ENCODE peak calls at places on chromosome 15, in four cellular contexts. M is Calu3, Q is astrocyte of the spinal cord, E is sigmoid colon. L is an unnamed sample.

GRCh38 chr15:84816694-84817460 is at the start of gene ALPK3:
- DNase-seq in Q (no peak), M (no peak), E (peak), L (peak)

GRCh38 chr15:75024102-75024636 is 779 bp downstream of the PPCDC start:
- DNase-seq in E (no peak), Q (no peak), M (no peak), L (no peak)

GRCh38 chr15:27670481-27670880 is 428.6 kb downstream of the OCA2 start:
- DNase-seq in E (no peak), M (no peak), Q (peak), L (no peak)

GRCh38 chr15:94769089-94769488 is 537.7 kb downstream of the MCTP2 start:
- DNase-seq in M (no peak), Q (no peak), E (no peak), L (no peak)

GRCh38 chr15:26936502-26936901 is 34.5 kb upstream of the GABRG3 start:
- DNase-seq in M (no peak), Q (no peak), E (no peak), L (no peak)

GRCh38 chr15:97443101-97443500 is 517.4 kb upstream of the ARRDC4 start:
- DNase-seq in E (no peak), Q (no peak), M (no peak), L (no peak)

GRCh38 chr15:64117759-64118487 is 22.1 kb downstream of the SNX1 start:
- DNase-seq in M (no peak), E (no peak), Q (no peak), L (no peak)

GRCh38 chr15:68470981-68471380 is 39.0 kb upstream of the ITGA11 start:
- DNase-seq in M (no peak), E (no peak), Q (no peak), L (no peak)

GRCh38 chr15:89375093-89376062 is 40.8 kb upstream of the POLG start:
- DNase-seq in M (no peak), E (no peak), Q (no peak), L (no peak)

GRCh38 chr15:89812126-89812846 is 2.4 kb downstream of the ANPEP start:
- DNase-seq in Q (peak), E (peak), M (no peak), L (no peak)

GRCh38 chr15:50685191-50685975 is 1.2 kb downstream of the TRPM7 start:
- DNase-seq in Q (peak), M (no peak), E (no peak), L (no peak)

GRCh38 chr15:33131880-33132279 is 62.6 kb downstream of the FMN1 start:
- DNase-seq in E (no peak), M (no peak), Q (peak), L (no peak)

GRCh38 chr15:29242466-29243242 is 27.0 kb downstream of the NSMCE3 start:
- DNase-seq in Q (no peak), E (no peak), M (no peak), L (peak)

GRCh38 chr15:29090617-29091466 is 178.8 kb downstream of the NSMCE3 start:
- DNase-seq in Q (no peak), M (no peak), E (peak), L (no peak)

GRCh38 chr15:47934342-47934741 is 186.4 kb upstream of the SLC24A5 start:
- DNase-seq in Q (no peak), E (no peak), M (no peak), L (no peak)

GRCh38 chr15:34520566-34520965 is 62.9 kb downstream of the GOLGA8B start:
- DNase-seq in E (no peak), Q (no peak), M (no peak), L (no peak)

GRCh38 chr15:29920515-29920914 is 98.2 kb upstream of the TJP1 start:
- DNase-seq in E (no peak), Q (no peak), M (peak), L (no peak)

GRCh38 chr15:39246523-39246922 is 334.4 kb upstream of the THBS1 start:
- DNase-seq in M (no peak), Q (no peak), E (no peak), L (no peak)

GRCh38 chr15:74376226-74376625 is 8.8 kb upstream of the CYP11A1 start:
- DNase-seq in M (no peak), Q (no peak), E (peak), L (no peak)

GRCh38 chr15:37771462-37771861 is 163.0 kb upstream of the TMCO5A start:
- DNase-seq in M (peak), Q (peak), E (no peak), L (no peak)

GRCh38 chr15:40098489-40099261 is 10.0 kb downstream of the BMF start:
- DNase-seq in M (peak), Q (peak), E (peak), L (no peak)

GRCh38 chr15:92012368-92012629 is 158.8 kb downstream of the SLCO3A1 start:
- DNase-seq in M (no peak), Q (no peak), E (no peak), L (no peak)

GRCh38 chr15:92429378-92430066 is 35.8 kb downstream of the ST8SIA2 start:
- DNase-seq in E (no peak), M (no peak), Q (peak), L (no peak)

GRCh38 chr15:52112203-52112750 is 298 bp downstream of the BCL2L10 start:
- DNase-seq in M (peak), Q (no peak), E (no peak), L (peak)

GRCh38 chr15:65580287-65580686 is 30.6 kb downstream of the INTS14 start:
- DNase-seq in E (no peak), M (no peak), Q (peak), L (no peak)

GRCh38 chr15:59456114-59456513 is 18.1 kb downstream of the FAM81A start:
- DNase-seq in Q (no peak), M (peak), E (no peak), L (no peak)

GRCh38 chr15:57060799-57061198 is 142.4 kb downstream of the TCF12 start:
- DNase-seq in M (peak), E (no peak), Q (peak), L (no peak)

GRCh38 chr15:42832577-42832976 is 88.0 kb downstream of the TTBK2 start:
- DNase-seq in M (peak), E (no peak), Q (peak), L (no peak)

GRCh38 chr15:68781766-68782588 is 38.7 kb downstream of the ANP32A start:
- DNase-seq in Q (no peak), M (no peak), E (no peak), L (no peak)

GRCh38 chr15:49468440-49468839 is 45.4 kb downstream of the FGF7 start:
- DNase-seq in M (no peak), Q (peak), E (no peak), L (no peak)

GRCh38 chr15:29140475-29141172 is 129.0 kb downstream of the NSMCE3 start:
- DNase-seq in M (no peak), Q (no peak), E (no peak), L (peak)

GRCh38 chr15:45442497-45443135 is 64.3 kb upstream of the GATM start:
- DNase-seq in M (no peak), Q (peak), E (no peak), L (no peak)

GRCh38 chr15:57213783-57214366 is 162.4 kb upstream of the CGNL1 start:
- DNase-seq in M (no peak), Q (peak), E (no peak), L (no peak)

GRCh38 chr15:101170568-101171350 is 81.1 kb downstream of the CHSY1 start:
- DNase-seq in M (no peak), Q (peak), E (peak), L (no peak)

GRCh38 chr15:36053746-36054145 is 507.8 kb upstream of the DPH6 start:
- DNase-seq in E (no peak), Q (no peak), M (no peak), L (no peak)

GRCh38 chr15:36050899-36051298 is 504.9 kb upstream of the DPH6 start:
- DNase-seq in Q (no peak), E (no peak), M (no peak), L (no peak)
- TF ChIP-seq CTCF in Q (no peak), E (no peak), M (no peak), L (no peak)

GRCh38 chr15:70170096-70170699 is 72.5 kb upstream of the TLE3 start:
- DNase-seq in E (no peak), M (no peak), Q (no peak), L (no peak)

GRCh38 chr15:70172561-70172960 is 74.8 kb upstream of the TLE3 start:
- DNase-seq in Q (no peak), E (no peak), M (no peak), L (no peak)

GRCh38 chr15:70171224-70171886 is 73.6 kb upstream of the TLE3 start:
- DNase-seq in M (no peak), E (no peak), Q (no peak), L (no peak)

GRCh38 chr15:70169147-70169546 is 71.4 kb upstream of the TLE3 start:
- DNase-seq in E (no peak), Q (no peak), M (no peak), L (no peak)

GRCh38 chr15:70172124-70172523 is 74.4 kb upstream of the TLE3 start:
- DNase-seq in Q (no peak), E (no peak), M (no peak), L (no peak)
- TF ChIP-seq CTCF in Q (no peak), E (no peak), M (no peak), L (no peak)

GRCh38 chr15:81434882-81435281 is 60.9 kb upstream of the TMC3 start:
- DNase-seq in Q (no peak), E (no peak), M (no peak), L (no peak)

GRCh38 chr15:81427176-81427575 is 53.2 kb upstream of the TMC3 start:
- DNase-seq in M (no peak), Q (no peak), E (no peak), L (no peak)

DNA sequence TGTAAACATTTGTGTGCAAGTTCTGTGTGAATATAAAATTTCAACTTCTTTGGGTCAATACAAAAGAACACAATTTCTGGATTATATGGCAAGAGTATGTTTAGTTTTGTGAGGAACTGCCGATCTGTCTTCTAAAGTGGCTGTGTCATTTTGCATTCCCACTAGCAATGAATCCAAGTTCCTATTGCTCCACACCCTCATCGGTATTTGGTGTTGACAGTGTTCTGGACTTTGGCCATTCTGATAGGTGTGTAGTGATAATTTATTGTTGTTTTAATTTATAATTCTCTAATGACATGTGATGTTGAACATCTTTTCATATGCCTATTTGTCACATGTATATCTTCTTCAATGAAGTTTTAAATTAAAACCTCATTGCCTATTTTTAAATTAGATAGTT is 58.2 kb upstream of the TMC3 start:
- DNase-seq in M (no peak), Q (no peak), E (no peak), L (no peak)
- TF ChIP-seq CTCF in M (no peak), Q (no peak), E (no peak), L (no peak)

GRCh38 chr15:79023546-79023890 is 67.1 kb downstream of the RASGRF1 start:
- DNase-seq in Q (no peak), E (no peak), M (no peak), L (no peak)

GRCh38 chr15:79027532-79028410 is 62.8 kb downstream of the RASGRF1 start:
- DNase-seq in M (no peak), E (no peak), Q (no peak), L (no peak)

GRCh38 chr15:79023918-79024317 is 66.7 kb downstream of the RASGRF1 start:
- DNase-seq in M (no peak), E (no peak), Q (no peak), L (no peak)

GRCh38 chr15:79025802-79026201 is 64.8 kb downstream of the RASGRF1 start:
- DNase-seq in Q (no peak), E (no peak), M (no peak), L (no peak)

DNA sequence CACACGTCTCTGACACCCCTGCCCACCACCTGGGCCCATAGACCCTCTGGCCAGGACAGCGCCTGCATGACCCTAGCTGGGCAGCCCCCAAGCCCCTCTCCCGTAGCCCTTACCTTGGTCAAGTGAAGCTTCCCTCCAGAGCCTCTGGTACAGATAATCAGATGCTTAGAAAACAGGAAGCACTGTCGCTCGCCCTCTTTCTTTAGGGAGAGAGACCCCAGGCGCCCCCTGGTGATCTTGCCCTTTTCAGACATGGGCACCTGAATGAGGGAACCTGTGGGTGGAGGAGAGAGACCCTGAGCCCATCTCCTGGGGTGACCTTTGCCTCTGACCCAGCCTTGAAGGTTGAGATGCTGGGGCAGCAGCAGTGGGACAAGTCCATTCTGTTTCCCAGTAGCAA is 65.4 kb downstream of the RASGRF1 start:
- DNase-seq in Q (no peak), E (no peak), M (peak), L (no peak)
- TF ChIP-seq CTCF in Q (no peak), E (peak), M (no peak), L (no peak)